ENCODE peak calls at places on chromosomes 6 and 20, in nine cellular contexts. Z, R, Y, P, I, E, N, D and T are unnamed samples. For H3K27me3, the result is how much of the 10 kb centered on the place peaks cover.

GRCh38 chr20:36490191-36490590 is 51.1 kb upstream of the MYL9 start:
- DNase-seq in E (no peak), P (no peak), R (no peak), N (no peak), I (no peak), D (no peak), Z (no peak), Y (no peak), T (no peak)

GRCh38 chr6:74284266-74284665 is 588.3 kb downstream of the CD109 start:
- DNase-seq in Y (no peak), D (no peak), R (no peak), P (no peak), E (no peak), I (no peak), Z (no peak), N (peak), T (no peak)

GRCh38 chr6:152745509-152746171 is 5.0 kb upstream of the VIP start:
- DNase-seq in Y (no peak), I (no peak), R (no peak), D (no peak), P (no peak), E (no peak), Z (no peak), N (peak), T (no peak)

GRCh38 chr6:26105109-26105730 is 18.0 kb downstream of the HFE start:
- DNase-seq in R (no peak), E (no peak), D (no peak), I (no peak), Z (no peak), N (no peak), Y (no peak), P (no peak), T (no peak)

GRCh38 chr6:116966675-116967576 is 89.9 kb downstream of the RFX6 start:
- DNase-seq in I (no peak), D (no peak), N (no peak), P (no peak), Z (no peak), R (no peak), E (no peak), Y (no peak), T (no peak)

GRCh38 chr6:1636971-1637871 is 27.5 kb downstream of the FOXC1 start:
- DNase-seq in Z (peak), D (no peak), N (peak), Y (no peak), I (no peak), P (no peak), E (no peak), R (no peak), T (no peak)

GRCh38 chr6:63793727-63794126 is 158.1 kb downstream of the PHF3 start:
- DNase-seq in I (no peak), Z (no peak), D (no peak), Y (no peak), P (no peak), R (no peak), E (no peak), N (no peak), T (no peak)

GRCh38 chr20:17849901-17850673 is 118.5 kb downstream of the SNX5 start:
- DNase-seq in R (peak), N (peak), P (peak), Y (peak), I (no peak), Z (no peak), E (peak), D (peak), T (no peak)

GRCh38 chr6:19754686-19755085 is 82.5 kb upstream of the ID4 start:
- DNase-seq in Y (no peak), Z (no peak), P (no peak), I (no peak), E (no peak), R (no peak), N (no peak), D (no peak), T (no peak)

GRCh38 chr20:35497780-35498189 is 31.7 kb downstream of the C20orf173 start:
- DNase-seq in I (peak), D (peak), Y (no peak), R (peak), P (peak), N (no peak), E (no peak), Z (peak), T (no peak)

GRCh38 chr6:150290429-150290828 is 78.4 kb upstream of the IYD start:
- DNase-seq in P (no peak), E (no peak), Z (no peak), R (no peak), N (peak), I (no peak), Y (no peak), D (no peak), T (no peak)

GRCh38 chr6:73394577-73395354 is at the start of gene DDX43:
- DNase-seq in R (peak), I (no peak), E (peak), Y (no peak), D (peak), P (peak), Z (peak), N (no peak), T (peak)

GRCh38 chr6:107153061-107153460 is 37.7 kb upstream of the BEND3 start:
- DNase-seq in D (no peak), Y (no peak), P (no peak), R (no peak), I (no peak), Z (no peak), N (peak), E (no peak), T (no peak)

GRCh38 chr6:129131282-129131681 is 248.3 kb downstream of the LAMA2 start:
- DNase-seq in R (peak), Y (no peak), E (no peak), P (peak), N (no peak), D (peak), I (no peak), Z (no peak), T (no peak)

GRCh38 chr20:36217226-36217625 is 19.1 kb upstream of the AAR2 start:
- DNase-seq in E (no peak), R (no peak), Z (no peak), I (no peak), P (no peak), Y (peak), N (no peak), D (no peak), T (no peak)

GRCh38 chr6:122484760-122485159 is 13.2 kb upstream of the SERINC1 start:
- DNase-seq in D (no peak), R (no peak), E (no peak), P (no peak), Y (no peak), N (no peak), I (no peak), Z (no peak), T (no peak)

GRCh38 chr6:149060985-149061760 is 256.3 kb upstream of the TAB2 start:
- DNase-seq in R (no peak), I (no peak), Y (no peak), Z (no peak), N (peak), D (peak), P (no peak), E (peak), T (no peak)

GRCh38 chr20:38870733-38871559 is 55.3 kb upstream of the FAM83D start:
- DNase-seq in D (no peak), P (no peak), E (peak), N (peak), R (no peak), Z (no peak), Y (peak), I (no peak), T (no peak)

GRCh38 chr20:25022680-25023079 is 30.1 kb upstream of the APMAP start:
- DNase-seq in P (peak), N (no peak), D (no peak), Z (peak), R (no peak), I (no peak), Y (no peak), E (no peak), T (no peak)

GRCh38 chr6:39792501-39793450 is 600 bp downstream of the DAAM2 start:
- DNase-seq in R (peak), N (no peak), I (no peak), Y (no peak), E (peak), P (no peak), Z (peak), D (no peak), T (no peak)

GRCh38 chr6:158869010-158869603 is 49.9 kb upstream of the EZR start:
- DNase-seq in I (no peak), Z (no peak), N (no peak), Y (peak), E (no peak), R (no peak), P (no peak), D (no peak), T (peak)

GRCh38 chr6:37242429-37243052 is 15.0 kb upstream of the TBC1D22B start:
- DNase-seq in R (peak), N (peak), Y (peak), P (no peak), D (peak), Z (no peak), I (no peak), E (peak), T (peak)

GRCh38 chr6:11535801-11536230 is 1.7 kb upstream of the TMEM170B start:
- DNase-seq in N (peak), D (no peak), P (no peak), Y (no peak), I (no peak), E (peak), Z (no peak), R (no peak), T (no peak)

GRCh38 chr20:23446505-23446904 is 6.2 kb downstream of the CST11 start:
- DNase-seq in N (peak), Z (peak), E (peak), I (no peak), Y (peak), P (peak), D (no peak), R (no peak), T (no peak)

GRCh38 chr6:158831571-158831970 is 12.4 kb upstream of the EZR start:
- DNase-seq in I (no peak), E (no peak), D (no peak), Z (no peak), P (no peak), Y (no peak), R (no peak), N (no peak), T (no peak)

GRCh38 chr20:11929947-11930346 is 12.3 kb downstream of the BTBD3 start:
- DNase-seq in Z (no peak), R (no peak), I (no peak), E (no peak), Y (no peak), D (no peak), N (no peak), P (no peak), T (no peak)

GRCh38 chr6:158666637-158667359 is 16.9 kb downstream of the SYTL3 start:
- DNase-seq in R (no peak), D (no peak), E (no peak), Y (no peak), N (peak), Z (peak), P (no peak), I (no peak), T (peak)

GRCh38 chr20:24739751-24740150 is 209.3 kb upstream of the CST7 start:
- DNase-seq in R (no peak), I (no peak), E (no peak), N (no peak), D (no peak), P (no peak), Z (no peak), Y (no peak), T (no peak)

GRCh38 chr20:62225820-62226635 is 6.0 kb upstream of the HRH3 start:
- DNase-seq in Z (peak), N (no peak), D (no peak), Y (no peak), I (no peak), E (no peak), R (no peak), P (no peak), T (no peak)

GRCh38 chr6:788058-788457 is 95.1 kb upstream of the EXOC2 start:
- DNase-seq in D (no peak), Z (no peak), I (no peak), E (no peak), R (no peak), N (no peak), Y (no peak), P (no peak), T (no peak)

GRCh38 chr6:33895988-33896387 is 92.2 kb upstream of the MLN start:
- DNase-seq in N (no peak), I (no peak), E (no peak), Y (no peak), R (no peak), Z (no peak), D (no peak), P (no peak), T (no peak)

GRCh38 chr6:51213806-51214205 is 395.1 kb downstream of the TFAP2B start:
- DNase-seq in R (no peak), Y (no peak), I (no peak), D (no peak), Z (peak), P (peak), N (no peak), E (no peak), T (no peak)

GRCh38 chr20:24782801-24783630 is 166.1 kb upstream of the CST7 start:
- DNase-seq in Z (no peak), Y (no peak), E (no peak), D (no peak), P (no peak), N (no peak), R (no peak), I (no peak), T (no peak)

GRCh38 chr6:32669240-32669639 is 2.8 kb upstream of the HLA-DQB1 start:
- DNase-seq in D (no peak), Y (no peak), P (no peak), N (no peak), Z (no peak), R (no peak), E (no peak), I (no peak), T (no peak)

GRCh38 chr20:10721112-10721896 is 47.5 kb upstream of the JAG1 start:
- DNase-seq in E (no peak), R (no peak), I (no peak), Z (no peak), D (no peak), Y (no peak), N (peak), P (no peak), T (no peak)

GRCh38 chr6:105992315-105992961 is 93.7 kb upstream of the PRDM1 start:
- DNase-seq in E (peak), Z (peak), N (peak), Y (no peak), D (peak), R (peak), I (no peak), P (peak), T (peak)
- H3K27me3 ChIP-seq in E (half or more), Z (under half), N (under half), Y (under half), D (under half), R (under half), I (half or more), P (under half), T (under half)

GRCh38 chr6:125220712-125221111 is 67.1 kb downstream of the TPD52L1 start:
- DNase-seq in D (peak), N (peak), R (peak), P (peak), I (no peak), E (no peak), Z (no peak), Y (no peak), T (peak)
- TF ChIP-seq CTCF in D (no peak), N (no peak), R (no peak), P (no peak), I (peak), E (no peak), Z (no peak), Y (no peak), T (no peak)

GRCh38 chr6:87699576-87699975 is 2.5 kb downstream of the AKIRIN2 start:
- DNase-seq in R (no peak), Y (no peak), E (peak), D (no peak), I (no peak), N (no peak), Z (no peak), P (no peak), T (no peak)

GRCh38 chr6:87700729-87701675 is 1.0 kb downstream of the AKIRIN2 start:
- DNase-seq in Z (peak), E (peak), I (no peak), N (peak), D (peak), P (peak), R (peak), Y (no peak), T (peak)

GRCh38 chr6:87702589-87702945 is 534 bp upstream of the AKIRIN2 start:
- DNase-seq in P (no peak), E (no peak), Y (peak), Z (no peak), D (no peak), I (no peak), N (peak), R (no peak), T (no peak)

GRCh38 chr6:87700351-87700728 is 1.7 kb downstream of the AKIRIN2 start:
- DNase-seq in Z (no peak), Y (no peak), I (no peak), N (no peak), P (no peak), R (no peak), D (no peak), E (no peak), T (no peak)

GRCh38 chr6:87701676-87702588 is at the start of gene AKIRIN2:
- DNase-seq in R (peak), P (peak), N (peak), D (peak), E (peak), I (peak), Z (peak), Y (peak), T (peak)
- TF ChIP-seq POLR2A in R (peak), P (peak), N (peak), D (peak), E (peak), I (peak), Z (peak), Y (peak), T (peak)

GRCh38 chr20:58153121-58153520 is 75.3 kb downstream of the ANKRD60 start:
- DNase-seq in E (no peak), N (no peak), I (no peak), R (no peak), Z (no peak), Y (no peak), D (no peak), P (no peak), T (no peak)
- H3K27me3 ChIP-seq in E (under half), N (under half), I (half or more), R (under half), Z (under half), Y (under half), D (under half), P (under half), T (under half)

DNA sequence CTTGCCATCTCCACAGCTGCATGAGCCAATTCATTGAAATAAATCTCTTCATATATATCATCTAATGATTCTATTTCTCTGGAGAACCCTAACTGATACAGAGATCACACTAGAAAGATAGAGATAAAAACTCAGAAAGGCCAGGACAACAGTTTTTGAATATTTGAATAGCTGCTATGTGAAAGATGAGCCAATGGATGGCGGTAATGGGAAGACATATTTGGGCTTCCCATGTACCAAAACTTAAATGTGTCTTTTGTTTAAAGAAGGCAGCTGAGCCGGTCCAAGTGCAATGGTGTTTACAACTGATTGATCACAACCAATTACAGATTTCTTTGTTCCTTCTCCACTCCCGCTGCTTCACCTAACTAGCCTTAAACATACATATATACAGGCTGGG is 35.1 kb downstream of the SGK1 start:
- DNase-seq in R (no peak), P (no peak), E (no peak), Z (no peak), N (no peak), Y (no peak), D (no peak), I (no peak), T (no peak)
- TF ChIP-seq CTCF in R (no peak), P (no peak), E (no peak), Z (no peak), N (no peak), Y (no peak), D (no peak), I (no peak), T (no peak)

GRCh38 chr20:41617931-41618806 is at the start of gene CHD6:
- DNase-seq in N (peak), Z (peak), Y (peak), R (peak), E (peak), P (peak), D (peak), I (peak), T (peak)

GRCh38 chr20:41615671-41616070 is 2.5 kb downstream of the CHD6 start:
- DNase-seq in E (no peak), N (no peak), Y (no peak), P (no peak), I (no peak), R (no peak), Z (no peak), D (no peak), T (no peak)

GRCh38 chr20:41618807-41619294 is 674 bp upstream of the CHD6 start:
- DNase-seq in N (no peak), Y (no peak), P (no peak), Z (no peak), E (peak), I (no peak), D (no peak), R (no peak), T (peak)

GRCh38 chr20:41616228-41616627 is 1.9 kb downstream of the CHD6 start:
- DNase-seq in N (peak), E (no peak), Y (no peak), D (no peak), R (no peak), Z (no peak), I (no peak), P (no peak), T (no peak)

GRCh38 chr20:41617059-41617921 is 887 bp downstream of the CHD6 start:
- DNase-seq in E (peak), P (peak), I (no peak), R (peak), N (peak), Y (no peak), Z (no peak), D (peak), T (peak)
- TF ChIP-seq POLR2A in E (no peak), P (no peak), I (no peak), R (no peak), N (no peak), Y (no peak), Z (no peak), D (no peak), T (no peak)

GRCh38 chr20:19659468-19659867 is 98.6 kb upstream of the RIN2 start:
- DNase-seq in D (no peak), I (no peak), E (no peak), Z (no peak), R (no peak), N (no peak), Y (no peak), P (no peak), T (no peak)
- H3K27me3 ChIP-seq in D (under half), I (under half), E (under half), Z (under half), R (under half), N (under half), Y (under half), P (under half), T (under half)

GRCh38 chr6:6479706-6480250 is 108.7 kb upstream of the LY86 start:
- DNase-seq in I (peak), D (no peak), Y (no peak), P (no peak), R (no peak), E (no peak), N (no peak), Z (no peak), T (no peak)
- TF ChIP-seq CTCF in I (no peak), D (peak), Y (no peak), P (no peak), R (no peak), E (no peak), N (no peak), Z (no peak), T (no peak)

GRCh38 chr20:54207743-54208491 is at the start of gene PFDN4:
- DNase-seq in N (peak), Z (peak), Y (peak), I (peak), D (peak), R (peak), P (peak), E (peak), T (peak)
- TF ChIP-seq POLR2A in N (peak), Z (peak), Y (peak), I (no peak), D (no peak), R (peak), P (no peak), E (peak), T (peak)

GRCh38 chr6:133896344-133896721 is 7.4 kb downstream of the TCF21 start:
- DNase-seq in D (no peak), N (no peak), Y (no peak), Z (no peak), E (no peak), I (no peak), R (no peak), P (no peak), T (no peak)
- H3K27me3 ChIP-seq in D (under half), N (under half), Y (under half), Z (under half), E (half or more), I (half or more), R (under half), P (under half), T (under half)